ENCODE peak calls at places on chromosomes 5 and 9, in seven cellular contexts. One of them, this sample, is unnamed.

GRCh38 chr9:36995927-36996471 is 38.1 kb downstream of the PAX5 start:
- DNase-seq in epithelial cell of esophagus: peak
- DNase-seq in CD8-positive, alpha-beta T cell: peak
- DNase-seq in stimulated activated CD4-positive, alpha-beta T cell treated with anti-CD3 and anti-CD28 coated beads, Interleukin-1b, Interleukin-23, amount 100 ng/mL, for 1 hour: peak
- DNase-seq in fibroblast of lung: peak
- DNase-seq in pancreas: peak
- DNase-seq in NCI-H1694: peak
- DNase-seq in this sample: peak

GRCh38 chr5:14234204-14234603 is 91.1 kb downstream of the TRIO start:
- DNase-seq in pancreas: no peak
- DNase-seq in NCI-H1694: no peak
- DNase-seq in CD8-positive, alpha-beta T cell: no peak
- DNase-seq in fibroblast of lung: no peak
- DNase-seq in epithelial cell of esophagus: peak
- DNase-seq in stimulated activated CD4-positive, alpha-beta T cell treated with anti-CD3 and anti-CD28 coated beads, Interleukin-1b, Interleukin-23, amount 100 ng/mL, for 1 hour: no peak
- DNase-seq in this sample: no peak

GRCh38 chr5:125695994-125696679 is 727.1 kb upstream of the GRAMD2B start:
- DNase-seq in epithelial cell of esophagus: no peak
- DNase-seq in fibroblast of lung: peak
- DNase-seq in pancreas: no peak
- DNase-seq in NCI-H1694: no peak
- DNase-seq in stimulated activated CD4-positive, alpha-beta T cell treated with anti-CD3 and anti-CD28 coated beads, Interleukin-1b, Interleukin-23, amount 100 ng/mL, for 1 hour: no peak
- DNase-seq in CD8-positive, alpha-beta T cell: no peak
- DNase-seq in this sample: peak

GRCh38 chr5:39092581-39093350 is 18.6 kb upstream of the RICTOR start:
- DNase-seq in pancreas: no peak
- DNase-seq in fibroblast of lung: peak
- DNase-seq in stimulated activated CD4-positive, alpha-beta T cell treated with anti-CD3 and anti-CD28 coated beads, Interleukin-1b, Interleukin-23, amount 100 ng/mL, for 1 hour: no peak
- DNase-seq in NCI-H1694: no peak
- DNase-seq in CD8-positive, alpha-beta T cell: no peak
- DNase-seq in epithelial cell of esophagus: peak
- DNase-seq in this sample: peak

GRCh38 chr5:32908646-32909045 is 197.5 kb downstream of the NPR3 start:
- DNase-seq in NCI-H1694: no peak
- DNase-seq in fibroblast of lung: no peak
- DNase-seq in epithelial cell of esophagus: no peak
- DNase-seq in stimulated activated CD4-positive, alpha-beta T cell treated with anti-CD3 and anti-CD28 coated beads, Interleukin-1b, Interleukin-23, amount 100 ng/mL, for 1 hour: no peak
- DNase-seq in pancreas: no peak
- DNase-seq in CD8-positive, alpha-beta T cell: no peak
- DNase-seq in this sample: no peak

GRCh38 chr9:132099741-132100407 is 20.2 kb upstream of the MED27 start:
- DNase-seq in CD8-positive, alpha-beta T cell: no peak
- DNase-seq in epithelial cell of esophagus: peak
- DNase-seq in stimulated activated CD4-positive, alpha-beta T cell treated with anti-CD3 and anti-CD28 coated beads, Interleukin-1b, Interleukin-23, amount 100 ng/mL, for 1 hour: no peak
- DNase-seq in pancreas: no peak
- DNase-seq in NCI-H1694: no peak
- DNase-seq in fibroblast of lung: no peak
- DNase-seq in this sample: peak

GRCh38 chr9:134986957-134987356 is 69.2 kb upstream of the FCN1 start:
- DNase-seq in pancreas: no peak
- DNase-seq in stimulated activated CD4-positive, alpha-beta T cell treated with anti-CD3 and anti-CD28 coated beads, Interleukin-1b, Interleukin-23, amount 100 ng/mL, for 1 hour: no peak
- DNase-seq in NCI-H1694: no peak
- DNase-seq in CD8-positive, alpha-beta T cell: no peak
- DNase-seq in epithelial cell of esophagus: no peak
- DNase-seq in fibroblast of lung: no peak
- DNase-seq in this sample: no peak

GRCh38 chr9:95110956-95111525 is 206.5 kb downstream of the FANCC start:
- DNase-seq in fibroblast of lung: no peak
- DNase-seq in CD8-positive, alpha-beta T cell: no peak
- DNase-seq in epithelial cell of esophagus: no peak
- DNase-seq in NCI-H1694: no peak
- DNase-seq in stimulated activated CD4-positive, alpha-beta T cell treated with anti-CD3 and anti-CD28 coated beads, Interleukin-1b, Interleukin-23, amount 100 ng/mL, for 1 hour: no peak
- DNase-seq in pancreas: no peak
- DNase-seq in this sample: no peak

GRCh38 chr9:123335227-123335985 is 20.6 kb upstream of the CRB2 start:
- DNase-seq in fibroblast of lung: peak
- DNase-seq in pancreas: no peak
- DNase-seq in NCI-H1694: no peak
- DNase-seq in stimulated activated CD4-positive, alpha-beta T cell treated with anti-CD3 and anti-CD28 coated beads, Interleukin-1b, Interleukin-23, amount 100 ng/mL, for 1 hour: no peak
- DNase-seq in epithelial cell of esophagus: peak
- DNase-seq in CD8-positive, alpha-beta T cell: no peak
- DNase-seq in this sample: peak

GRCh38 chr9:5630038-5630507 is 1.2 kb downstream of the RIC1 start:
- DNase-seq in stimulated activated CD4-positive, alpha-beta T cell treated with anti-CD3 and anti-CD28 coated beads, Interleukin-1b, Interleukin-23, amount 100 ng/mL, for 1 hour: no peak
- DNase-seq in fibroblast of lung: peak
- DNase-seq in pancreas: no peak
- DNase-seq in CD8-positive, alpha-beta T cell: no peak
- DNase-seq in NCI-H1694: no peak
- DNase-seq in epithelial cell of esophagus: peak
- DNase-seq in this sample: peak

GRCh38 chr9:70177121-70177520 is 81.7 kb upstream of the SMC5 start:
- DNase-seq in CD8-positive, alpha-beta T cell: no peak
- DNase-seq in fibroblast of lung: peak
- DNase-seq in NCI-H1694: no peak
- DNase-seq in stimulated activated CD4-positive, alpha-beta T cell treated with anti-CD3 and anti-CD28 coated beads, Interleukin-1b, Interleukin-23, amount 100 ng/mL, for 1 hour: no peak
- DNase-seq in epithelial cell of esophagus: peak
- DNase-seq in pancreas: no peak
- DNase-seq in this sample: peak

GRCh38 chr5:148202531-148203092 is at the start of gene SPINK6:
- DNase-seq in fibroblast of lung: no peak
- DNase-seq in pancreas: no peak
- DNase-seq in CD8-positive, alpha-beta T cell: no peak
- DNase-seq in stimulated activated CD4-positive, alpha-beta T cell treated with anti-CD3 and anti-CD28 coated beads, Interleukin-1b, Interleukin-23, amount 100 ng/mL, for 1 hour: no peak
- DNase-seq in NCI-H1694: no peak
- DNase-seq in epithelial cell of esophagus: peak
- DNase-seq in this sample: peak

GRCh38 chr5:60436518-60436917 is 263.4 kb downstream of the DEPDC1B start:
- DNase-seq in pancreas: no peak
- DNase-seq in epithelial cell of esophagus: no peak
- DNase-seq in CD8-positive, alpha-beta T cell: no peak
- DNase-seq in NCI-H1694: no peak
- DNase-seq in stimulated activated CD4-positive, alpha-beta T cell treated with anti-CD3 and anti-CD28 coated beads, Interleukin-1b, Interleukin-23, amount 100 ng/mL, for 1 hour: no peak
- DNase-seq in fibroblast of lung: no peak
- DNase-seq in this sample: no peak

GRCh38 chr5:4156889-4157288 is 561.3 kb downstream of the IRX1 start:
- DNase-seq in fibroblast of lung: no peak
- DNase-seq in epithelial cell of esophagus: peak
- DNase-seq in stimulated activated CD4-positive, alpha-beta T cell treated with anti-CD3 and anti-CD28 coated beads, Interleukin-1b, Interleukin-23, amount 100 ng/mL, for 1 hour: no peak
- DNase-seq in NCI-H1694: no peak
- DNase-seq in CD8-positive, alpha-beta T cell: no peak
- DNase-seq in pancreas: no peak
- DNase-seq in this sample: no peak

GRCh38 chr5:1005904-1006655 is 2.5 kb upstream of the NKD2 start:
- DNase-seq in epithelial cell of esophagus: no peak
- DNase-seq in CD8-positive, alpha-beta T cell: no peak
- DNase-seq in stimulated activated CD4-positive, alpha-beta T cell treated with anti-CD3 and anti-CD28 coated beads, Interleukin-1b, Interleukin-23, amount 100 ng/mL, for 1 hour: no peak
- DNase-seq in pancreas: no peak
- DNase-seq in fibroblast of lung: no peak
- DNase-seq in NCI-H1694: no peak
- DNase-seq in this sample: no peak

GRCh38 chr5:58012103-58012502 is 447.8 kb downstream of the PLK2 start:
- DNase-seq in fibroblast of lung: no peak
- DNase-seq in epithelial cell of esophagus: no peak
- DNase-seq in NCI-H1694: no peak
- DNase-seq in pancreas: no peak
- DNase-seq in stimulated activated CD4-positive, alpha-beta T cell treated with anti-CD3 and anti-CD28 coated beads, Interleukin-1b, Interleukin-23, amount 100 ng/mL, for 1 hour: no peak
- DNase-seq in CD8-positive, alpha-beta T cell: no peak
- DNase-seq in this sample: no peak

GRCh38 chr9:116558035-116558434 is 129.1 kb upstream of the TRIM32 start:
- DNase-seq in NCI-H1694: no peak
- DNase-seq in CD8-positive, alpha-beta T cell: no peak
- DNase-seq in stimulated activated CD4-positive, alpha-beta T cell treated with anti-CD3 and anti-CD28 coated beads, Interleukin-1b, Interleukin-23, amount 100 ng/mL, for 1 hour: no peak
- DNase-seq in pancreas: no peak
- DNase-seq in epithelial cell of esophagus: no peak
- DNase-seq in fibroblast of lung: no peak
- DNase-seq in this sample: no peak

GRCh38 chr5:87022415-87022814 is 245.3 kb upstream of the RASA1 start:
- DNase-seq in stimulated activated CD4-positive, alpha-beta T cell treated with anti-CD3 and anti-CD28 coated beads, Interleukin-1b, Interleukin-23, amount 100 ng/mL, for 1 hour: no peak
- DNase-seq in epithelial cell of esophagus: peak
- DNase-seq in fibroblast of lung: no peak
- DNase-seq in pancreas: no peak
- DNase-seq in CD8-positive, alpha-beta T cell: no peak
- DNase-seq in NCI-H1694: no peak
- DNase-seq in this sample: no peak

GRCh38 chr5:56126487-56127179 is 106.5 kb downstream of the ANKRD55 start:
- DNase-seq in CD8-positive, alpha-beta T cell: no peak
- DNase-seq in NCI-H1694: no peak
- DNase-seq in pancreas: no peak
- DNase-seq in epithelial cell of esophagus: peak
- DNase-seq in stimulated activated CD4-positive, alpha-beta T cell treated with anti-CD3 and anti-CD28 coated beads, Interleukin-1b, Interleukin-23, amount 100 ng/mL, for 1 hour: no peak
- DNase-seq in fibroblast of lung: peak
- DNase-seq in this sample: peak

GRCh38 chr5:37882636-37883035 is 42.8 kb upstream of the GDNF start:
- DNase-seq in CD8-positive, alpha-beta T cell: no peak
- DNase-seq in epithelial cell of esophagus: no peak
- DNase-seq in pancreas: no peak
- DNase-seq in stimulated activated CD4-positive, alpha-beta T cell treated with anti-CD3 and anti-CD28 coated beads, Interleukin-1b, Interleukin-23, amount 100 ng/mL, for 1 hour: no peak
- DNase-seq in NCI-H1694: no peak
- DNase-seq in fibroblast of lung: peak
- DNase-seq in this sample: peak

GRCh38 chr5:142641681-142642080 is 44.2 kb downstream of the FGF1 start:
- DNase-seq in epithelial cell of esophagus: no peak
- DNase-seq in NCI-H1694: no peak
- DNase-seq in CD8-positive, alpha-beta T cell: no peak
- DNase-seq in fibroblast of lung: no peak
- DNase-seq in stimulated activated CD4-positive, alpha-beta T cell treated with anti-CD3 and anti-CD28 coated beads, Interleukin-1b, Interleukin-23, amount 100 ng/mL, for 1 hour: no peak
- DNase-seq in pancreas: no peak
- DNase-seq in this sample: no peak

GRCh38 chr5:14900661-14901461 is 29.3 kb upstream of the ANKH start:
- DNase-seq in stimulated activated CD4-positive, alpha-beta T cell treated with anti-CD3 and anti-CD28 coated beads, Interleukin-1b, Interleukin-23, amount 100 ng/mL, for 1 hour: no peak
- DNase-seq in epithelial cell of esophagus: peak
- DNase-seq in CD8-positive, alpha-beta T cell: no peak
- DNase-seq in fibroblast of lung: peak
- DNase-seq in pancreas: no peak
- DNase-seq in NCI-H1694: no peak
- DNase-seq in this sample: peak

GRCh38 chr9:105976257-105976656 is 281.9 kb downstream of the TMEM38B start:
- DNase-seq in NCI-H1694: peak
- DNase-seq in fibroblast of lung: no peak
- DNase-seq in stimulated activated CD4-positive, alpha-beta T cell treated with anti-CD3 and anti-CD28 coated beads, Interleukin-1b, Interleukin-23, amount 100 ng/mL, for 1 hour: no peak
- DNase-seq in CD8-positive, alpha-beta T cell: no peak
- DNase-seq in pancreas: no peak
- DNase-seq in epithelial cell of esophagus: no peak
- DNase-seq in this sample: no peak

GRCh38 chr5:83714780-83715179 is 5.9 kb downstream of the HAPLN1 start:
- DNase-seq in epithelial cell of esophagus: peak
- DNase-seq in stimulated activated CD4-positive, alpha-beta T cell treated with anti-CD3 and anti-CD28 coated beads, Interleukin-1b, Interleukin-23, amount 100 ng/mL, for 1 hour: no peak
- DNase-seq in CD8-positive, alpha-beta T cell: no peak
- DNase-seq in fibroblast of lung: no peak
- DNase-seq in NCI-H1694: no peak
- DNase-seq in pancreas: no peak
- DNase-seq in this sample: no peak

GRCh38 chr5:1004598-1005361 is 3.8 kb upstream of the NKD2 start:
- DNase-seq in epithelial cell of esophagus: peak
- DNase-seq in NCI-H1694: no peak
- DNase-seq in fibroblast of lung: no peak
- DNase-seq in pancreas: peak
- DNase-seq in stimulated activated CD4-positive, alpha-beta T cell treated with anti-CD3 and anti-CD28 coated beads, Interleukin-1b, Interleukin-23, amount 100 ng/mL, for 1 hour: no peak
- DNase-seq in CD8-positive, alpha-beta T cell: peak
- DNase-seq in this sample: peak

GRCh38 chr5:97425511-97425910 is 242.5 kb upstream of the RIOK2 start:
- DNase-seq in epithelial cell of esophagus: peak
- DNase-seq in pancreas: no peak
- DNase-seq in CD8-positive, alpha-beta T cell: no peak
- DNase-seq in stimulated activated CD4-positive, alpha-beta T cell treated with anti-CD3 and anti-CD28 coated beads, Interleukin-1b, Interleukin-23, amount 100 ng/mL, for 1 hour: no peak
- DNase-seq in fibroblast of lung: peak
- DNase-seq in NCI-H1694: no peak
- DNase-seq in this sample: peak

GRCh38 chr9:89723696-89724095 is 118.9 kb downstream of the GADD45G start:
- DNase-seq in pancreas: no peak
- DNase-seq in epithelial cell of esophagus: no peak
- DNase-seq in stimulated activated CD4-positive, alpha-beta T cell treated with anti-CD3 and anti-CD28 coated beads, Interleukin-1b, Interleukin-23, amount 100 ng/mL, for 1 hour: no peak
- DNase-seq in fibroblast of lung: peak
- DNase-seq in NCI-H1694: no peak
- DNase-seq in CD8-positive, alpha-beta T cell: no peak
- DNase-seq in this sample: no peak

GRCh38 chr5:127696688-127697087 is 6.5 kb upstream of the CCDC192 start:
- DNase-seq in epithelial cell of esophagus: no peak
- DNase-seq in NCI-H1694: no peak
- DNase-seq in CD8-positive, alpha-beta T cell: no peak
- DNase-seq in fibroblast of lung: peak
- DNase-seq in stimulated activated CD4-positive, alpha-beta T cell treated with anti-CD3 and anti-CD28 coated beads, Interleukin-1b, Interleukin-23, amount 100 ng/mL, for 1 hour: no peak
- DNase-seq in pancreas: no peak
- DNase-seq in this sample: peak

GRCh38 chr5:38736089-38736488 is 109.7 kb upstream of the OSMR start:
- DNase-seq in epithelial cell of esophagus: no peak
- DNase-seq in pancreas: no peak
- DNase-seq in CD8-positive, alpha-beta T cell: no peak
- DNase-seq in stimulated activated CD4-positive, alpha-beta T cell treated with anti-CD3 and anti-CD28 coated beads, Interleukin-1b, Interleukin-23, amount 100 ng/mL, for 1 hour: no peak
- DNase-seq in fibroblast of lung: no peak
- DNase-seq in NCI-H1694: no peak
- DNase-seq in this sample: no peak

GRCh38 chr9:134272302-134273023 is 53.8 kb upstream of the RXRA start:
- DNase-seq in NCI-H1694: no peak
- DNase-seq in fibroblast of lung: no peak
- DNase-seq in CD8-positive, alpha-beta T cell: no peak
- DNase-seq in epithelial cell of esophagus: no peak
- DNase-seq in pancreas: peak
- DNase-seq in stimulated activated CD4-positive, alpha-beta T cell treated with anti-CD3 and anti-CD28 coated beads, Interleukin-1b, Interleukin-23, amount 100 ng/mL, for 1 hour: no peak
- DNase-seq in this sample: no peak

GRCh38 chr9:31210982-31211570 is 1173.4 kb upstream of the ACO1 start:
- DNase-seq in NCI-H1694: no peak
- DNase-seq in pancreas: peak
- DNase-seq in stimulated activated CD4-positive, alpha-beta T cell treated with anti-CD3 and anti-CD28 coated beads, Interleukin-1b, Interleukin-23, amount 100 ng/mL, for 1 hour: no peak
- DNase-seq in fibroblast of lung: peak
- DNase-seq in CD8-positive, alpha-beta T cell: peak
- DNase-seq in epithelial cell of esophagus: no peak
- DNase-seq in this sample: no peak

GRCh38 chr9:29039258-29039657 is 1466.0 kb upstream of the C9orf72 start:
- DNase-seq in NCI-H1694: no peak
- DNase-seq in fibroblast of lung: peak
- DNase-seq in CD8-positive, alpha-beta T cell: no peak
- DNase-seq in pancreas: no peak
- DNase-seq in stimulated activated CD4-positive, alpha-beta T cell treated with anti-CD3 and anti-CD28 coated beads, Interleukin-1b, Interleukin-23, amount 100 ng/mL, for 1 hour: no peak
- DNase-seq in epithelial cell of esophagus: peak
- DNase-seq in this sample: peak

GRCh38 chr9:123925161-123925560 is 4.8 kb downstream of the DENND1A start:
- DNase-seq in CD8-positive, alpha-beta T cell: no peak
- DNase-seq in NCI-H1694: no peak
- DNase-seq in pancreas: no peak
- DNase-seq in stimulated activated CD4-positive, alpha-beta T cell treated with anti-CD3 and anti-CD28 coated beads, Interleukin-1b, Interleukin-23, amount 100 ng/mL, for 1 hour: no peak
- DNase-seq in epithelial cell of esophagus: no peak
- DNase-seq in fibroblast of lung: no peak
- DNase-seq in this sample: no peak

GRCh38 chr9:101592788-101593187 is 2.0 kb downstream of the PPP3R2 start:
- DNase-seq in epithelial cell of esophagus: peak
- DNase-seq in pancreas: no peak
- DNase-seq in NCI-H1694: no peak
- DNase-seq in CD8-positive, alpha-beta T cell: no peak
- DNase-seq in fibroblast of lung: no peak
- DNase-seq in stimulated activated CD4-positive, alpha-beta T cell treated with anti-CD3 and anti-CD28 coated beads, Interleukin-1b, Interleukin-23, amount 100 ng/mL, for 1 hour: no peak
- DNase-seq in this sample: no peak

This sample was measured in fibroblast of mammary gland.